ENCODE peak calls at places on chromosome 16, in ten cellular contexts. One of them, this sample, is unnamed.

GRCh38 chr16:84312783-84313382 is 18.2 kb downstream of the WFDC1 start:
- DNase-seq in heart right ventricle: no peak
- DNase-seq in PC-3: peak; percentile 24
- DNase-seq in stimulated activated CD4-positive, alpha-beta T cell treated with anti-CD3 and anti-CD28 coated beads, Interleukin-2, amount 100 ng/mL, for 24 hours: no peak
- DNase-seq in T-helper 22 cell: no peak
- DNase-seq in mucosa of descending colon: peak; percentile 86
- DNase-seq in glutamatergic neuron: peak; percentile 33
- DNase-seq in EH: no peak
- DNase-seq in HS-5: no peak
- DNase-seq in stimulated activated CD8-positive, alpha-beta memory T cell treated with anti-CD3 and anti-CD28 coated beads, Interleukin-12 subunit alpha, Interleukin-12 subunit beta, amount 100 ng/mL, for 1 hour: no peak
- DNase-seq in this sample: no peak

GRCh38 chr16:2235234-2235651 is 1.0 kb upstream of the DNASE1L2 start:
- DNase-seq in PC-3: no peak
- DNase-seq in glutamatergic neuron: no peak
- DNase-seq in heart right ventricle: no peak
- DNase-seq in T-helper 22 cell: no peak
- DNase-seq in stimulated activated CD8-positive, alpha-beta memory T cell treated with anti-CD3 and anti-CD28 coated beads, Interleukin-12 subunit alpha, Interleukin-12 subunit beta, amount 100 ng/mL, for 1 hour: no peak
- DNase-seq in mucosa of descending colon: no peak
- DNase-seq in EH: no peak
- DNase-seq in stimulated activated CD4-positive, alpha-beta T cell treated with anti-CD3 and anti-CD28 coated beads, Interleukin-2, amount 100 ng/mL, for 24 hours: no peak
- DNase-seq in HS-5: no peak
- DNase-seq in this sample: no peak

GRCh38 chr16:86531193-86531550 is 20.8 kb downstream of the FOXF1 start:
- DNase-seq in PC-3: no peak
- DNase-seq in heart right ventricle: peak; percentile 50
- DNase-seq in EH: no peak
- DNase-seq in mucosa of descending colon: peak; percentile 58
- DNase-seq in HS-5: no peak
- DNase-seq in stimulated activated CD4-positive, alpha-beta T cell treated with anti-CD3 and anti-CD28 coated beads, Interleukin-2, amount 100 ng/mL, for 24 hours: no peak
- DNase-seq in stimulated activated CD8-positive, alpha-beta memory T cell treated with anti-CD3 and anti-CD28 coated beads, Interleukin-12 subunit alpha, Interleukin-12 subunit beta, amount 100 ng/mL, for 1 hour: no peak
- DNase-seq in glutamatergic neuron: no peak
- DNase-seq in T-helper 22 cell: no peak
- DNase-seq in this sample: no peak

GRCh38 chr16:2819939-2820835 is 3.1 kb downstream of the PRSS21 start:
- DNase-seq in mucosa of descending colon: peak; percentile 16
- DNase-seq in stimulated activated CD4-positive, alpha-beta T cell treated with anti-CD3 and anti-CD28 coated beads, Interleukin-2, amount 100 ng/mL, for 24 hours: no peak
- DNase-seq in PC-3: no peak
- DNase-seq in T-helper 22 cell: no peak
- DNase-seq in HS-5: no peak
- DNase-seq in heart right ventricle: no peak
- DNase-seq in glutamatergic neuron: no peak
- DNase-seq in EH: no peak
- DNase-seq in stimulated activated CD8-positive, alpha-beta memory T cell treated with anti-CD3 and anti-CD28 coated beads, Interleukin-12 subunit alpha, Interleukin-12 subunit beta, amount 100 ng/mL, for 1 hour: no peak
- DNase-seq in this sample: no peak

GRCh38 chr16:69865701-69866100 is 85.4 kb upstream of the CLEC18A start:
- DNase-seq in mucosa of descending colon: no peak
- DNase-seq in T-helper 22 cell: no peak
- DNase-seq in stimulated activated CD4-positive, alpha-beta T cell treated with anti-CD3 and anti-CD28 coated beads, Interleukin-2, amount 100 ng/mL, for 24 hours: no peak
- DNase-seq in PC-3: no peak
- DNase-seq in stimulated activated CD8-positive, alpha-beta memory T cell treated with anti-CD3 and anti-CD28 coated beads, Interleukin-12 subunit alpha, Interleukin-12 subunit beta, amount 100 ng/mL, for 1 hour: no peak
- DNase-seq in HS-5: no peak
- DNase-seq in glutamatergic neuron: no peak
- DNase-seq in heart right ventricle: peak; percentile 23
- DNase-seq in EH: peak; percentile 81
- DNase-seq in this sample: no peak

GRCh38 chr16:53565300-53565699 is 62.3 kb upstream of the AKTIP start:
- DNase-seq in EH: peak; percentile 7
- DNase-seq in glutamatergic neuron: no peak
- DNase-seq in mucosa of descending colon: no peak
- DNase-seq in PC-3: no peak
- DNase-seq in HS-5: no peak
- DNase-seq in T-helper 22 cell: no peak
- DNase-seq in stimulated activated CD8-positive, alpha-beta memory T cell treated with anti-CD3 and anti-CD28 coated beads, Interleukin-12 subunit alpha, Interleukin-12 subunit beta, amount 100 ng/mL, for 1 hour: no peak
- DNase-seq in heart right ventricle: no peak
- DNase-seq in stimulated activated CD4-positive, alpha-beta T cell treated with anti-CD3 and anti-CD28 coated beads, Interleukin-2, amount 100 ng/mL, for 24 hours: no peak
- DNase-seq in this sample: no peak

GRCh38 chr16:11386791-11387546 is 41.7 kb downstream of the RMI2 start:
- DNase-seq in stimulated activated CD8-positive, alpha-beta memory T cell treated with anti-CD3 and anti-CD28 coated beads, Interleukin-12 subunit alpha, Interleukin-12 subunit beta, amount 100 ng/mL, for 1 hour: no peak
- DNase-seq in stimulated activated CD4-positive, alpha-beta T cell treated with anti-CD3 and anti-CD28 coated beads, Interleukin-2, amount 100 ng/mL, for 24 hours: no peak
- DNase-seq in EH: peak; percentile 23
- DNase-seq in PC-3: no peak
- DNase-seq in heart right ventricle: no peak
- DNase-seq in T-helper 22 cell: no peak
- DNase-seq in HS-5: no peak
- DNase-seq in glutamatergic neuron: peak; percentile 62
- DNase-seq in mucosa of descending colon: no peak
- DNase-seq in this sample: no peak

GRCh38 chr16:76955629-76956028 is 235.4 kb upstream of the MON1B start:
- DNase-seq in PC-3: peak; percentile 67
- DNase-seq in EH: no peak
- DNase-seq in T-helper 22 cell: no peak
- DNase-seq in stimulated activated CD8-positive, alpha-beta memory T cell treated with anti-CD3 and anti-CD28 coated beads, Interleukin-12 subunit alpha, Interleukin-12 subunit beta, amount 100 ng/mL, for 1 hour: no peak
- DNase-seq in heart right ventricle: no peak
- DNase-seq in mucosa of descending colon: no peak
- DNase-seq in stimulated activated CD4-positive, alpha-beta T cell treated with anti-CD3 and anti-CD28 coated beads, Interleukin-2, amount 100 ng/mL, for 24 hours: no peak
- DNase-seq in HS-5: no peak
- DNase-seq in glutamatergic neuron: no peak
- DNase-seq in this sample: no peak

GRCh38 chr16:46789499-46790414 is 41.2 kb downstream of the C16orf87 start:
- DNase-seq in heart right ventricle: peak; percentile 73
- DNase-seq in HS-5: no peak
- DNase-seq in EH: peak; percentile 66
- DNase-seq in glutamatergic neuron: peak; percentile 75
- DNase-seq in T-helper 22 cell: peak; percentile 68
- DNase-seq in stimulated activated CD8-positive, alpha-beta memory T cell treated with anti-CD3 and anti-CD28 coated beads, Interleukin-12 subunit alpha, Interleukin-12 subunit beta, amount 100 ng/mL, for 1 hour: peak; percentile 62
- DNase-seq in stimulated activated CD4-positive, alpha-beta T cell treated with anti-CD3 and anti-CD28 coated beads, Interleukin-2, amount 100 ng/mL, for 24 hours: peak; percentile 77
- DNase-seq in mucosa of descending colon: peak; percentile 93
- DNase-seq in PC-3: peak; percentile 43
- DNase-seq in this sample: peak; percentile 59

GRCh38 chr16:55563797-55564196 is 2.7 kb upstream of the CAPNS2 start:
- DNase-seq in stimulated activated CD8-positive, alpha-beta memory T cell treated with anti-CD3 and anti-CD28 coated beads, Interleukin-12 subunit alpha, Interleukin-12 subunit beta, amount 100 ng/mL, for 1 hour: no peak
- DNase-seq in T-helper 22 cell: no peak
- DNase-seq in mucosa of descending colon: no peak
- DNase-seq in HS-5: no peak
- DNase-seq in heart right ventricle: no peak
- DNase-seq in EH: peak; percentile 47
- DNase-seq in stimulated activated CD4-positive, alpha-beta T cell treated with anti-CD3 and anti-CD28 coated beads, Interleukin-2, amount 100 ng/mL, for 24 hours: no peak
- DNase-seq in PC-3: no peak
- DNase-seq in glutamatergic neuron: no peak
- DNase-seq in this sample: no peak

GRCh38 chr16:57422026-57422944 is 17.7 kb downstream of the CCL17 start:
- DNase-seq in heart right ventricle: peak; percentile 57
- DNase-seq in EH: peak; percentile 70
- DNase-seq in T-helper 22 cell: no peak
- DNase-seq in HS-5: no peak
- DNase-seq in stimulated activated CD4-positive, alpha-beta T cell treated with anti-CD3 and anti-CD28 coated beads, Interleukin-2, amount 100 ng/mL, for 24 hours: no peak
- DNase-seq in glutamatergic neuron: peak; percentile 54
- DNase-seq in PC-3: peak; percentile 69
- DNase-seq in stimulated activated CD8-positive, alpha-beta memory T cell treated with anti-CD3 and anti-CD28 coated beads, Interleukin-12 subunit alpha, Interleukin-12 subunit beta, amount 100 ng/mL, for 1 hour: no peak
- DNase-seq in mucosa of descending colon: peak; percentile 44
- DNase-seq in this sample: no peak

GRCh38 chr16:69772560-69773254 is 10.6 kb downstream of the WWP2 start:
- DNase-seq in EH: peak; percentile 33
- DNase-seq in HS-5: no peak
- DNase-seq in heart right ventricle: no peak
- DNase-seq in glutamatergic neuron: no peak
- DNase-seq in T-helper 22 cell: no peak
- DNase-seq in PC-3: no peak
- DNase-seq in mucosa of descending colon: no peak
- DNase-seq in stimulated activated CD4-positive, alpha-beta T cell treated with anti-CD3 and anti-CD28 coated beads, Interleukin-2, amount 100 ng/mL, for 24 hours: no peak
- DNase-seq in stimulated activated CD8-positive, alpha-beta memory T cell treated with anti-CD3 and anti-CD28 coated beads, Interleukin-12 subunit alpha, Interleukin-12 subunit beta, amount 100 ng/mL, for 1 hour: no peak
- DNase-seq in this sample: no peak

GRCh38 chr16:24908716-24909115 is 63.0 kb downstream of the SLC5A11 start:
- DNase-seq in stimulated activated CD8-positive, alpha-beta memory T cell treated with anti-CD3 and anti-CD28 coated beads, Interleukin-12 subunit alpha, Interleukin-12 subunit beta, amount 100 ng/mL, for 1 hour: no peak
- DNase-seq in heart right ventricle: no peak
- DNase-seq in glutamatergic neuron: no peak
- DNase-seq in T-helper 22 cell: no peak
- DNase-seq in mucosa of descending colon: no peak
- DNase-seq in EH: no peak
- DNase-seq in stimulated activated CD4-positive, alpha-beta T cell treated with anti-CD3 and anti-CD28 coated beads, Interleukin-2, amount 100 ng/mL, for 24 hours: no peak
- DNase-seq in HS-5: no peak
- DNase-seq in PC-3: no peak
- DNase-seq in this sample: no peak

GRCh38 chr16:14202697-14203096 is 131.6 kb downstream of the MRTFB start:
- DNase-seq in heart right ventricle: no peak
- DNase-seq in T-helper 22 cell: no peak
- DNase-seq in glutamatergic neuron: no peak
- DNase-seq in EH: no peak
- DNase-seq in stimulated activated CD4-positive, alpha-beta T cell treated with anti-CD3 and anti-CD28 coated beads, Interleukin-2, amount 100 ng/mL, for 24 hours: no peak
- DNase-seq in PC-3: peak; percentile 19
- DNase-seq in mucosa of descending colon: no peak
- DNase-seq in stimulated activated CD8-positive, alpha-beta memory T cell treated with anti-CD3 and anti-CD28 coated beads, Interleukin-12 subunit alpha, Interleukin-12 subunit beta, amount 100 ng/mL, for 1 hour: no peak
- DNase-seq in HS-5: no peak
- DNase-seq in this sample: no peak

GRCh38 chr16:2776500-2777139 is 460 bp downstream of the ELOB start:
- DNase-seq in EH: peak; percentile 35
- DNase-seq in PC-3: peak; percentile 15
- DNase-seq in stimulated activated CD8-positive, alpha-beta memory T cell treated with anti-CD3 and anti-CD28 coated beads, Interleukin-12 subunit alpha, Interleukin-12 subunit beta, amount 100 ng/mL, for 1 hour: no peak
- DNase-seq in stimulated activated CD4-positive, alpha-beta T cell treated with anti-CD3 and anti-CD28 coated beads, Interleukin-2, amount 100 ng/mL, for 24 hours: peak; percentile 44
- DNase-seq in HS-5: no peak
- DNase-seq in heart right ventricle: no peak
- DNase-seq in mucosa of descending colon: no peak
- DNase-seq in T-helper 22 cell: peak; percentile 15
- DNase-seq in glutamatergic neuron: peak; percentile 46
- DNase-seq in this sample: peak; percentile 23

GRCh38 chr16:12584488-12585233 is 219.0 kb downstream of the CPPED1 start:
- DNase-seq in heart right ventricle: no peak
- DNase-seq in PC-3: no peak
- DNase-seq in glutamatergic neuron: no peak
- DNase-seq in T-helper 22 cell: no peak
- DNase-seq in stimulated activated CD4-positive, alpha-beta T cell treated with anti-CD3 and anti-CD28 coated beads, Interleukin-2, amount 100 ng/mL, for 24 hours: no peak
- DNase-seq in stimulated activated CD8-positive, alpha-beta memory T cell treated with anti-CD3 and anti-CD28 coated beads, Interleukin-12 subunit alpha, Interleukin-12 subunit beta, amount 100 ng/mL, for 1 hour: no peak
- DNase-seq in EH: no peak
- DNase-seq in HS-5: no peak
- DNase-seq in mucosa of descending colon: no peak
- DNase-seq in this sample: no peak

GRCh38 chr16:4481526-4481925 is 5.3 kb downstream of the HMOX2 start:
- DNase-seq in heart right ventricle: no peak
- DNase-seq in T-helper 22 cell: no peak
- DNase-seq in EH: no peak
- DNase-seq in PC-3: no peak
- DNase-seq in stimulated activated CD4-positive, alpha-beta T cell treated with anti-CD3 and anti-CD28 coated beads, Interleukin-2, amount 100 ng/mL, for 24 hours: no peak
- DNase-seq in glutamatergic neuron: no peak
- DNase-seq in HS-5: no peak
- DNase-seq in mucosa of descending colon: no peak
- DNase-seq in stimulated activated CD8-positive, alpha-beta memory T cell treated with anti-CD3 and anti-CD28 coated beads, Interleukin-12 subunit alpha, Interleukin-12 subunit beta, amount 100 ng/mL, for 1 hour: no peak
- DNase-seq in this sample: no peak

GRCh38 chr16:30724641-30725464 is 23.4 kb upstream of the PHKG2 start:
- DNase-seq in mucosa of descending colon: peak; percentile 70
- DNase-seq in stimulated activated CD4-positive, alpha-beta T cell treated with anti-CD3 and anti-CD28 coated beads, Interleukin-2, amount 100 ng/mL, for 24 hours: no peak
- DNase-seq in HS-5: no peak
- DNase-seq in stimulated activated CD8-positive, alpha-beta memory T cell treated with anti-CD3 and anti-CD28 coated beads, Interleukin-12 subunit alpha, Interleukin-12 subunit beta, amount 100 ng/mL, for 1 hour: no peak
- DNase-seq in PC-3: no peak
- DNase-seq in glutamatergic neuron: no peak
- DNase-seq in heart right ventricle: peak; percentile 43
- DNase-seq in T-helper 22 cell: no peak
- DNase-seq in EH: no peak
- DNase-seq in this sample: no peak

GRCh38 chr16:83771306-83771942 is 36.4 kb upstream of the HSBP1 start:
- DNase-seq in T-helper 22 cell: no peak
- DNase-seq in stimulated activated CD4-positive, alpha-beta T cell treated with anti-CD3 and anti-CD28 coated beads, Interleukin-2, amount 100 ng/mL, for 24 hours: no peak
- DNase-seq in PC-3: no peak
- DNase-seq in heart right ventricle: peak; percentile 77
- DNase-seq in glutamatergic neuron: no peak
- DNase-seq in mucosa of descending colon: no peak
- DNase-seq in EH: no peak
- DNase-seq in HS-5: no peak
- DNase-seq in stimulated activated CD8-positive, alpha-beta memory T cell treated with anti-CD3 and anti-CD28 coated beads, Interleukin-12 subunit alpha, Interleukin-12 subunit beta, amount 100 ng/mL, for 1 hour: no peak
- DNase-seq in this sample: no peak

GRCh38 chr16:50670476-50670875 is 10.6 kb downstream of the SNX20 start:
- DNase-seq in T-helper 22 cell: no peak
- DNase-seq in glutamatergic neuron: no peak
- DNase-seq in HS-5: no peak
- DNase-seq in mucosa of descending colon: no peak
- DNase-seq in PC-3: no peak
- DNase-seq in stimulated activated CD8-positive, alpha-beta memory T cell treated with anti-CD3 and anti-CD28 coated beads, Interleukin-12 subunit alpha, Interleukin-12 subunit beta, amount 100 ng/mL, for 1 hour: no peak
- DNase-seq in EH: no peak
- DNase-seq in stimulated activated CD4-positive, alpha-beta T cell treated with anti-CD3 and anti-CD28 coated beads, Interleukin-2, amount 100 ng/mL, for 24 hours: no peak
- DNase-seq in heart right ventricle: no peak
- DNase-seq in this sample: no peak

GRCh38 chr16:29807426-29808218 is 1.3 kb downstream of the MAZ start:
- DNase-seq in EH: peak; percentile 96
- DNase-seq in HS-5: no peak
- DNase-seq in stimulated activated CD8-positive, alpha-beta memory T cell treated with anti-CD3 and anti-CD28 coated beads, Interleukin-12 subunit alpha, Interleukin-12 subunit beta, amount 100 ng/mL, for 1 hour: peak; percentile 74
- DNase-seq in PC-3: peak; percentile 78
- DNase-seq in glutamatergic neuron: peak; percentile 82
- DNase-seq in heart right ventricle: peak; percentile 95
- DNase-seq in T-helper 22 cell: peak; percentile 89
- DNase-seq in stimulated activated CD4-positive, alpha-beta T cell treated with anti-CD3 and anti-CD28 coated beads, Interleukin-2, amount 100 ng/mL, for 24 hours: peak; percentile 90
- DNase-seq in mucosa of descending colon: peak; percentile 94
- DNase-seq in this sample: peak; percentile 75

GRCh38 chr16:77273-77806 is 685 bp upstream of the MPG start:
- DNase-seq in stimulated activated CD4-positive, alpha-beta T cell treated with anti-CD3 and anti-CD28 coated beads, Interleukin-2, amount 100 ng/mL, for 24 hours: peak; percentile 51
- DNase-seq in stimulated activated CD8-positive, alpha-beta memory T cell treated with anti-CD3 and anti-CD28 coated beads, Interleukin-12 subunit alpha, Interleukin-12 subunit beta, amount 100 ng/mL, for 1 hour: no peak
- DNase-seq in heart right ventricle: peak; percentile 62
- DNase-seq in EH: peak; percentile 68
- DNase-seq in PC-3: peak; percentile 26
- DNase-seq in T-helper 22 cell: no peak
- DNase-seq in glutamatergic neuron: peak; percentile 65
- DNase-seq in HS-5: no peak
- DNase-seq in mucosa of descending colon: peak; percentile 74
- DNase-seq in this sample: no peak

GRCh38 chr16:89409161-89409711 is 81.1 kb downstream of the ANKRD11 start:
- DNase-seq in mucosa of descending colon: peak; percentile 42
- DNase-seq in heart right ventricle: no peak
- DNase-seq in PC-3: peak; percentile 32
- DNase-seq in stimulated activated CD4-positive, alpha-beta T cell treated with anti-CD3 and anti-CD28 coated beads, Interleukin-2, amount 100 ng/mL, for 24 hours: peak; percentile 51
- DNase-seq in EH: peak; percentile 59
- DNase-seq in stimulated activated CD8-positive, alpha-beta memory T cell treated with anti-CD3 and anti-CD28 coated beads, Interleukin-12 subunit alpha, Interleukin-12 subunit beta, amount 100 ng/mL, for 1 hour: peak; percentile 52
- DNase-seq in T-helper 22 cell: peak; percentile 81
- DNase-seq in HS-5: no peak
- DNase-seq in glutamatergic neuron: no peak
- DNase-seq in this sample: peak; percentile 67

GRCh38 chr16:86306811-86307517 is 203.4 kb upstream of the FOXF1 start:
- DNase-seq in stimulated activated CD4-positive, alpha-beta T cell treated with anti-CD3 and anti-CD28 coated beads, Interleukin-2, amount 100 ng/mL, for 24 hours: no peak
- DNase-seq in heart right ventricle: no peak
- DNase-seq in glutamatergic neuron: no peak
- DNase-seq in mucosa of descending colon: no peak
- DNase-seq in T-helper 22 cell: no peak
- DNase-seq in EH: peak; percentile 84
- DNase-seq in HS-5: no peak
- DNase-seq in PC-3: no peak
- DNase-seq in stimulated activated CD8-positive, alpha-beta memory T cell treated with anti-CD3 and anti-CD28 coated beads, Interleukin-12 subunit alpha, Interleukin-12 subunit beta, amount 100 ng/mL, for 1 hour: no peak
- DNase-seq in this sample: no peak

GRCh38 chr16:56643080-56643778 is 4.8 kb downstream of the MT1A start:
- DNase-seq in mucosa of descending colon: peak; percentile 92
- DNase-seq in stimulated activated CD4-positive, alpha-beta T cell treated with anti-CD3 and anti-CD28 coated beads, Interleukin-2, amount 100 ng/mL, for 24 hours: peak; percentile 81
- DNase-seq in T-helper 22 cell: peak; percentile 47
- DNase-seq in heart right ventricle: peak; percentile 42
- DNase-seq in EH: peak; percentile 58
- DNase-seq in PC-3: peak; percentile 53
- DNase-seq in glutamatergic neuron: peak; percentile 36
- DNase-seq in stimulated activated CD8-positive, alpha-beta memory T cell treated with anti-CD3 and anti-CD28 coated beads, Interleukin-12 subunit alpha, Interleukin-12 subunit beta, amount 100 ng/mL, for 1 hour: peak; percentile 39
- DNase-seq in HS-5: no peak
- DNase-seq in this sample: peak; percentile 57

GRCh38 chr16:57084996-57085395 is 7.4 kb upstream of the CPNE2 start:
- DNase-seq in heart right ventricle: no peak
- DNase-seq in mucosa of descending colon: no peak
- DNase-seq in EH: no peak
- DNase-seq in HS-5: no peak
- DNase-seq in stimulated activated CD8-positive, alpha-beta memory T cell treated with anti-CD3 and anti-CD28 coated beads, Interleukin-12 subunit alpha, Interleukin-12 subunit beta, amount 100 ng/mL, for 1 hour: no peak
- DNase-seq in PC-3: no peak
- DNase-seq in glutamatergic neuron: no peak
- DNase-seq in T-helper 22 cell: no peak
- DNase-seq in stimulated activated CD4-positive, alpha-beta T cell treated with anti-CD3 and anti-CD28 coated beads, Interleukin-2, amount 100 ng/mL, for 24 hours: no peak
- DNase-seq in this sample: no peak

GRCh38 chr16:57590654-57591085 is 37.8 kb upstream of the ADGRG1 start:
- DNase-seq in EH: peak; percentile 72
- DNase-seq in T-helper 22 cell: no peak
- DNase-seq in PC-3: peak; percentile 85
- DNase-seq in stimulated activated CD8-positive, alpha-beta memory T cell treated with anti-CD3 and anti-CD28 coated beads, Interleukin-12 subunit alpha, Interleukin-12 subunit beta, amount 100 ng/mL, for 1 hour: no peak
- DNase-seq in glutamatergic neuron: no peak
- DNase-seq in heart right ventricle: no peak
- DNase-seq in mucosa of descending colon: no peak
- DNase-seq in HS-5: peak; percentile 67
- DNase-seq in stimulated activated CD4-positive, alpha-beta T cell treated with anti-CD3 and anti-CD28 coated beads, Interleukin-2, amount 100 ng/mL, for 24 hours: no peak
- DNase-seq in this sample: no peak

GRCh38 chr16:71628810-71629209 is 2.8 kb downstream of the MARVELD3 start:
- DNase-seq in EH: peak; percentile 11
- DNase-seq in stimulated activated CD4-positive, alpha-beta T cell treated with anti-CD3 and anti-CD28 coated beads, Interleukin-2, amount 100 ng/mL, for 24 hours: no peak
- DNase-seq in T-helper 22 cell: no peak
- DNase-seq in glutamatergic neuron: no peak
- DNase-seq in PC-3: peak; percentile 30
- DNase-seq in heart right ventricle: no peak
- DNase-seq in HS-5: no peak
- DNase-seq in mucosa of descending colon: no peak
- DNase-seq in stimulated activated CD8-positive, alpha-beta memory T cell treated with anti-CD3 and anti-CD28 coated beads, Interleukin-12 subunit alpha, Interleukin-12 subunit beta, amount 100 ng/mL, for 1 hour: no peak
- DNase-seq in this sample: no peak

This sample was measured in activated gamma-delta T cell treated with anti-CD3 and anti-CD28 coated beads, Interleukin-2, amount 50 U/mL, for 16 hours.